ENCODE peak calls at places on chromosomes 12 and 14, in eight cellular contexts. One of them, this sample, is unnamed.

GRCh38 chr14:95611293-95611880 is 74.8 kb upstream of the TCL1B start:
- DNase-seq in cardiac fibroblast: no peak
- DNase-seq in astrocyte of the spinal cord: no peak
- DNase-seq in H54: no peak
- DNase-seq in stimulated activated CD8-positive, alpha-beta memory T cell treated with anti-CD3 and anti-CD28 coated beads, Interleukin-4, amount 100 ng/mL, for 24 hours: no peak
- DNase-seq in renal cortical epithelial cell: no peak
- DNase-seq in activated CD8-positive, alpha-beta memory T cell treated with anti-CD3 and anti-CD28 coated beads for 1 hour: no peak
- DNase-seq in AG08395: no peak
- DNase-seq in this sample: no peak

GRCh38 chr14:94225460-94225989 is 51.4 kb downstream of the PPP4R4 start:
- DNase-seq in stimulated activated CD8-positive, alpha-beta memory T cell treated with anti-CD3 and anti-CD28 coated beads, Interleukin-4, amount 100 ng/mL, for 24 hours: no peak
- DNase-seq in renal cortical epithelial cell: no peak
- DNase-seq in activated CD8-positive, alpha-beta memory T cell treated with anti-CD3 and anti-CD28 coated beads for 1 hour: no peak
- DNase-seq in H54: no peak
- DNase-seq in cardiac fibroblast: no peak
- DNase-seq in astrocyte of the spinal cord: no peak
- DNase-seq in AG08395: no peak
- DNase-seq in this sample: no peak

GRCh38 chr12:70648831-70649230 is 11.6 kb upstream of the PTPRB start:
- DNase-seq in AG08395: peak
- DNase-seq in stimulated activated CD8-positive, alpha-beta memory T cell treated with anti-CD3 and anti-CD28 coated beads, Interleukin-4, amount 100 ng/mL, for 24 hours: no peak
- DNase-seq in cardiac fibroblast: peak
- DNase-seq in activated CD8-positive, alpha-beta memory T cell treated with anti-CD3 and anti-CD28 coated beads for 1 hour: no peak
- DNase-seq in renal cortical epithelial cell: peak
- DNase-seq in H54: no peak
- DNase-seq in astrocyte of the spinal cord: peak
- DNase-seq in this sample: peak

GRCh38 chr14:73723799-73724621 is 9.8 kb upstream of the PNMA1 start:
- DNase-seq in astrocyte of the spinal cord: peak
- DNase-seq in activated CD8-positive, alpha-beta memory T cell treated with anti-CD3 and anti-CD28 coated beads for 1 hour: no peak
- DNase-seq in H54: peak
- DNase-seq in renal cortical epithelial cell: peak
- DNase-seq in cardiac fibroblast: peak
- DNase-seq in AG08395: peak
- DNase-seq in stimulated activated CD8-positive, alpha-beta memory T cell treated with anti-CD3 and anti-CD28 coated beads, Interleukin-4, amount 100 ng/mL, for 24 hours: no peak
- DNase-seq in this sample: peak

GRCh38 chr14:23557521-23557920 is 1.4 kb downstream of the THTPA start:
- DNase-seq in astrocyte of the spinal cord: no peak
- DNase-seq in cardiac fibroblast: no peak
- DNase-seq in AG08395: no peak
- DNase-seq in activated CD8-positive, alpha-beta memory T cell treated with anti-CD3 and anti-CD28 coated beads for 1 hour: no peak
- DNase-seq in stimulated activated CD8-positive, alpha-beta memory T cell treated with anti-CD3 and anti-CD28 coated beads, Interleukin-4, amount 100 ng/mL, for 24 hours: no peak
- DNase-seq in H54: no peak
- DNase-seq in renal cortical epithelial cell: no peak
- DNase-seq in this sample: no peak

GRCh38 chr12:18895946-18896345 is 158.0 kb downstream of the CAPZA3 start:
- DNase-seq in H54: no peak
- DNase-seq in activated CD8-positive, alpha-beta memory T cell treated with anti-CD3 and anti-CD28 coated beads for 1 hour: no peak
- DNase-seq in AG08395: no peak
- DNase-seq in astrocyte of the spinal cord: no peak
- DNase-seq in cardiac fibroblast: no peak
- DNase-seq in renal cortical epithelial cell: no peak
- DNase-seq in stimulated activated CD8-positive, alpha-beta memory T cell treated with anti-CD3 and anti-CD28 coated beads, Interleukin-4, amount 100 ng/mL, for 24 hours: no peak
- DNase-seq in this sample: no peak

GRCh38 chr12:6925543-6926279 is 2.0 kb upstream of the ATN1 start:
- DNase-seq in AG08395: peak
- DNase-seq in cardiac fibroblast: peak
- DNase-seq in activated CD8-positive, alpha-beta memory T cell treated with anti-CD3 and anti-CD28 coated beads for 1 hour: no peak
- DNase-seq in astrocyte of the spinal cord: peak
- DNase-seq in stimulated activated CD8-positive, alpha-beta memory T cell treated with anti-CD3 and anti-CD28 coated beads, Interleukin-4, amount 100 ng/mL, for 24 hours: no peak
- DNase-seq in renal cortical epithelial cell: peak
- DNase-seq in H54: peak
- DNase-seq in this sample: peak

GRCh38 chr14:24054646-24055045 is 2.8 kb downstream of the CARMIL3 start:
- DNase-seq in activated CD8-positive, alpha-beta memory T cell treated with anti-CD3 and anti-CD28 coated beads for 1 hour: no peak
- DNase-seq in astrocyte of the spinal cord: no peak
- DNase-seq in stimulated activated CD8-positive, alpha-beta memory T cell treated with anti-CD3 and anti-CD28 coated beads, Interleukin-4, amount 100 ng/mL, for 24 hours: no peak
- DNase-seq in H54: no peak
- DNase-seq in cardiac fibroblast: no peak
- DNase-seq in renal cortical epithelial cell: no peak
- DNase-seq in AG08395: no peak
- DNase-seq in this sample: no peak

GRCh38 chr12:91513354-91513753 is 330.7 kb upstream of the DCN start:
- DNase-seq in stimulated activated CD8-positive, alpha-beta memory T cell treated with anti-CD3 and anti-CD28 coated beads, Interleukin-4, amount 100 ng/mL, for 24 hours: no peak
- DNase-seq in cardiac fibroblast: peak
- DNase-seq in renal cortical epithelial cell: no peak
- DNase-seq in astrocyte of the spinal cord: no peak
- DNase-seq in AG08395: no peak
- DNase-seq in H54: no peak
- DNase-seq in activated CD8-positive, alpha-beta memory T cell treated with anti-CD3 and anti-CD28 coated beads for 1 hour: no peak
- DNase-seq in this sample: no peak

GRCh38 chr14:50801706-50802105 is 29.3 kb downstream of the NIN start:
- DNase-seq in renal cortical epithelial cell: peak
- DNase-seq in cardiac fibroblast: peak
- DNase-seq in astrocyte of the spinal cord: peak
- DNase-seq in activated CD8-positive, alpha-beta memory T cell treated with anti-CD3 and anti-CD28 coated beads for 1 hour: no peak
- DNase-seq in stimulated activated CD8-positive, alpha-beta memory T cell treated with anti-CD3 and anti-CD28 coated beads, Interleukin-4, amount 100 ng/mL, for 24 hours: no peak
- DNase-seq in H54: no peak
- DNase-seq in AG08395: peak
- DNase-seq in this sample: no peak

GRCh38 chr12:85057370-85057963 is 21.3 kb downstream of the LRRIQ1 start:
- DNase-seq in cardiac fibroblast: peak
- DNase-seq in activated CD8-positive, alpha-beta memory T cell treated with anti-CD3 and anti-CD28 coated beads for 1 hour: no peak
- DNase-seq in astrocyte of the spinal cord: peak
- DNase-seq in AG08395: peak
- DNase-seq in H54: no peak
- DNase-seq in stimulated activated CD8-positive, alpha-beta memory T cell treated with anti-CD3 and anti-CD28 coated beads, Interleukin-4, amount 100 ng/mL, for 24 hours: no peak
- DNase-seq in renal cortical epithelial cell: peak
- DNase-seq in this sample: no peak

GRCh38 chr14:31582286-31582691 is 21.1 kb downstream of the NUBPL start:
- DNase-seq in astrocyte of the spinal cord: peak
- DNase-seq in activated CD8-positive, alpha-beta memory T cell treated with anti-CD3 and anti-CD28 coated beads for 1 hour: no peak
- DNase-seq in renal cortical epithelial cell: no peak
- DNase-seq in AG08395: peak
- DNase-seq in cardiac fibroblast: peak
- DNase-seq in H54: no peak
- DNase-seq in stimulated activated CD8-positive, alpha-beta memory T cell treated with anti-CD3 and anti-CD28 coated beads, Interleukin-4, amount 100 ng/mL, for 24 hours: no peak
- DNase-seq in this sample: peak

This sample was measured in BJ.